ENCODE peak calls at places on chromosomes 12 and 14, in five cellular contexts. W is PC-3; I is right lobe of liver; A is CD8-positive, alpha-beta T cell; T is Peyer's patch. B is an unnamed sample. For H3K4me1, the result is how much of the 10 kb centered on the place peaks cover.

GRCh38 chr14:96088131-96088880 is 49.1 kb downstream of the C14orf132 start:
- DNase-seq in W (no peak), I (no peak), A (no peak), T (no peak), B (no peak)

GRCh38 chr14:69059658-69060648 is 80.9 kb upstream of the ACTN1 start:
- DNase-seq in W (peak), I (no peak), A (no peak), T (no peak), B (peak)

GRCh38 chr12:71708658-71709057 is 22.8 kb downstream of the TMEM19 start:
- DNase-seq in W (no peak), I (no peak), A (no peak), T (no peak), B (no peak)

GRCh38 chr14:70622111-70622712 is 19.5 kb upstream of the TTC9 start:
- DNase-seq in W (peak), I (no peak), A (peak), T (peak), B (peak)

GRCh38 chr12:68310370-68310769 is 21.8 kb downstream of the MDM1 start:
- DNase-seq in W (peak), I (no peak), A (no peak), T (no peak), B (peak)

GRCh38 chr12:123897221-123897620 is 75.4 kb downstream of the CCDC92 start:
- DNase-seq in W (peak), I (no peak), A (no peak), T (no peak), B (peak)

GRCh38 chr12:112380663-112381420 is 1.4 kb downstream of the HECTD4 start:
- DNase-seq in W (peak), I (peak), A (no peak), T (no peak), B (peak)

GRCh38 chr12:47882796-47883546 is 21.8 kb downstream of the VDR start:
- DNase-seq in W (no peak), I (no peak), A (no peak), T (no peak), B (no peak)

GRCh38 chr14:67999290-67999689 is 179.7 kb downstream of the RAD51B start:
- DNase-seq in W (peak), I (no peak), A (no peak), T (no peak), B (peak)

GRCh38 chr12:74889563-74890236 is 319.9 kb downstream of the KCNC2 start:
- DNase-seq in W (peak), I (no peak), A (no peak), T (no peak), B (peak)

GRCh38 chr12:122527478-122527944 is 462 bp downstream of the KNTC1 start:
- DNase-seq in W (peak), I (no peak), A (peak), T (no peak), B (no peak)

GRCh38 chr12:103336940-103337339 is 158.8 kb downstream of the C12orf42 start:
- DNase-seq in W (no peak), I (no peak), A (no peak), T (no peak), B (no peak)

GRCh38 chr14:77059276-77059934 is 30.9 kb upstream of the IRF2BPL start:
- DNase-seq in W (peak), I (no peak), A (no peak), T (no peak), B (peak)

DNA sequence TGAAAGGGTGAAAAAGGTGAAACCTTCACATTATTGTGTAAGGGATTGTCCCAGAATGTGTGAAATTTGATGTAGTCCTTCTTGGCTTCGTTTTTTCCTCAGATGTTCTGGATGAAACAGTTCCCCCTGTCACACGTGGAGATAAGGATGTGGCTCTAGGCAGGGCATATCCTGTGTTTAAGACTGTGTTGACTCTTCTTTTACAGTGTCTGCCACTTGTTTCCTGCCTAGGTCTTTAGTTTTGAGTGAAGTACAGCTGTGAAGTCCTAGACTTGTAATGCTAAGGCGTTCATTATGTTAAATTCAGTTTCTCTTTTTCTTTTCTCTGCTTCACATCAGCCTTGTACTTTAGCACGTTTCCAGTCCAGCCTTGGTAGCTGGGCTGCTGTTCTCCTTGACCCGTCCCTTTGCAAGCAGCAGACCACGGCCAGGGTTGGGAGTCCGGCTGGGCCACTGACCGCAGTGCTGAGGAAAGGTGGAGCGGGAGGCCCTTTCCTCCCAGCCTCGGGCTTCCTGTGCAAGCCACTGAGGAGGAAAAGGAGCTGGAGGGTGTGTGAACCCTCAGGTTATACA is 59.1 kb downstream of the RASSF3 start:
- DNase-seq in W (peak), I (peak), A (peak), T (peak), B (peak)
- H3K4me1 ChIP-seq in W (half or more), I (under half), A (half or more), T (under half), B (under half)

DNA sequence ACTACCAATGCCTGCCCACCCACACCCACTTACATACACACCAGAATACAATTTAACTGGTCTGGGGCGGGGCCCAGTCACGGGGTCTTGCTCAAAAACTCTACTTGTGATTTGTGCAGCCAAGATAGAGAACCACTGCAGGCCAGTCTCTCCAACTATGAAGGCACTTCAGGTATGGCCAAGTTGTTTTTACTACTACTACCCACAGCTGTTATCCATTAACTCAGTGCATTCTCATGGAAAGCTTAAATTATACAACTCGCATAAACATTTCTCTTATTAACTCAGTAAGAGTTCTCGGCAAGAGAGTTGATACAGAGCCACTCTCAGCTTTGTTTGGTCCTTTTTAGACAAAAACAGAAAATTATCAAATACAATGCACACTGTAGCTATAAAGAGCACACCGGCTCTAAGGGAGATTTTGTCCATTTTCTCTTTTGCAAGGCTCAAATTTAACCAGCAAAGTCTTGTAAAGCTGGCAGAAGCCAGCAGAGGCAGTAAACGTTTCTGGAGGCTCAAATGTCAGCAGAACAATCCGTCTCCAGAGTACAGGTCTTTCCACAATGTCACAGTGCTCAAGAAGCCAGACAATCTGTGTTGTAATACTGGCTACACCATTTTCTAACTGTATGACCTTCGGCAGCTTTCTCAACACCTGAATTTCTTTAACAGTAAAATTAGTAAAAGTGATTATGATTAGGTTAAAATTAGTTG is 85.9 kb downstream of the PTGER2 start:
- DNase-seq in W (peak), I (no peak), A (no peak), T (no peak), B (peak)
- H3K4me1 ChIP-seq in W (under half), I (under half), A (under half), T (under half), B (under half)

GRCh38 chr12:40015360-40015759 is 90.5 kb downstream of the SLC2A13 start:
- DNase-seq in W (peak), I (no peak), A (no peak), T (no peak), B (peak)
- H3K4me1 ChIP-seq in W (under half), I (under half), A (under half), T (under half), B (under half)

GRCh38 chr14:93089501-93090269 is 26.0 kb downstream of the ITPK1 start:
- DNase-seq in W (no peak), I (no peak), A (no peak), T (no peak), B (no peak)
- H3K4me1 ChIP-seq in W (under half), I (under half), A (under half), T (under half), B (under half)

DNA sequence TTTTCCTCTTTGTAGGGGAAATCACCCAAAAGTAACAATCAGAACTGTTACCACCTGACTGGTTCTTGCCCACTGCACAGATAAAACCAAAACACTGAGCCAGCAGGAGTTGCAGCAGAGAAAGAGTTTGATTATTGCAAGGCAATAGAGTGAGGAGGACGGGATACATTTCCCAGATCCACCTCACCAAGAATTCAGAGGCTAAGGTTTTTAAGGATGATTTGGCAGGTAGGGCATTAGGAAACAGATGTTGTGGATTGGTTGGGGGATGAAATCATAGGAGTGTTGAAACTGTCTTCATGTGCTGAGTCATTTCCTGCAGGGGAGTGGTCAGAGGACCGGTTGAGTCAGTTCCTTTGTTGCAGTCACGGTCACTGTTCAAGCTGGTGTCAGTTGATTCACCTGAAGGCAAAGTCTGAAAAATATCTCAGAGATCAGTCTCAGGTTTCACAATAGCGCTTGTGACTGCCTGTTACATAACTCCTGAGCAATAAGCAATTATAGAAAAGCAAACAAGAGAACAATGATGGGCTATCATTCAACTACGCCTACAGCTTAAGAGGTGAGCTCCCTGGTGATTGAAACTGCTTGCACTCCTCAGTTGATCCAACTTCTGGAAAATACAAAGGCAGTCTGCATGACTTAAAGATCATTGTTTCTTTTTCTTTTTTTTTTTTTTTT is 20.3 kb upstream of the AMN1 start:
- DNase-seq in W (peak), I (peak), A (peak), T (peak), B (peak)
- H3K4me1 ChIP-seq in W (under half), I (under half), A (under half), T (under half), B (under half)

GRCh38 chr12:45299132-45299692 is 83.3 kb downstream of the ANO6 start:
- DNase-seq in W (peak), I (no peak), A (no peak), T (no peak), B (peak)
- H3K4me1 ChIP-seq in W (under half), I (under half), A (under half), T (under half), B (under half)

GRCh38 chr12:1936406-1937320 is 18.2 kb upstream of the CACNA2D4 start:
- DNase-seq in W (peak), I (peak), A (no peak), T (no peak), B (peak)

GRCh38 chr12:1934068-1934467 is 15.6 kb upstream of the CACNA2D4 start:
- DNase-seq in W (no peak), I (no peak), A (no peak), T (no peak), B (no peak)

GRCh38 chr12:1935700-1936378 is 17.4 kb upstream of the CACNA2D4 start:
- DNase-seq in W (no peak), I (peak), A (no peak), T (no peak), B (no peak)

GRCh38 chr12:1934831-1935230 is 16.4 kb upstream of the CACNA2D4 start:
- DNase-seq in W (no peak), I (no peak), A (no peak), T (no peak), B (no peak)

GRCh38 chr12:1935242-1935641 is 16.8 kb upstream of the CACNA2D4 start:
- DNase-seq in W (no peak), I (no peak), A (no peak), T (no peak), B (no peak)
- H3K4me1 ChIP-seq in W (under half), I (under half), A (under half), T (under half), B (under half)

GRCh38 chr12:1915082-1915968 is 3.1 kb downstream of the CACNA2D4 start:
- DNase-seq in W (no peak), I (peak), A (peak), T (peak), B (no peak)
- H3K4me1 ChIP-seq in W (under half), I (under half), A (under half), T (under half), B (under half)